ENCODE peak calls at places on chromosomes 16 and 17, in nine cellular contexts. E is heart left ventricle; D is right cardiac atrium; K is effector memory CD8-positive, alpha-beta T cell; T is stimulated activated naive CD8-positive, alpha-beta T cell treated with anti-CD3 and anti-CD28 coated beads, Interleukin-15, amount 100 ng/mL, for 72 hours; G is IMR-90; F is CD8-positive, alpha-beta T cell; Z is upper lobe of left lung; C is activated naive CD8-positive, alpha-beta T cell treated with anti-CD3 and anti-CD28 coated beads, Interleukin-2, amount 50 U/mL, for 24 hours. X is an unnamed sample.

GRCh38 chr16:57728336-57729181 is 7.0 kb upstream of the KATNB1 start:
- ATAC-seq in F (no peak), K (no peak), G (no peak), C (no peak), D (no peak), T (no peak), E (no peak), Z (no peak), X (peak; percentile 65)

GRCh38 chr16:9090101-9090959 is 1.1 kb upstream of the HAPSTR1 start:
- ATAC-seq in F (no peak), E (no peak), D (peak; percentile 5), T (peak; percentile 13), Z (peak; percentile 30), C (no peak), K (no peak), G (no peak), X (peak; percentile 7)

GRCh38 chr17:41959336-41960095 is 7.1 kb upstream of the CNP start:
- ATAC-seq in K (no peak), G (peak; percentile 75), C (no peak), Z (peak; percentile 35), F (no peak), D (peak; percentile 39), E (peak; percentile 59), T (no peak), X (no peak)

GRCh38 chr16:17289671-17290070 is 181.1 kb downstream of the XYLT1 start:
- ATAC-seq in E (no peak), F (no peak), G (no peak), D (no peak), Z (peak; percentile 68), T (no peak), C (no peak), K (no peak), X (no peak)

GRCh38 chr17:46182961-46183360 is 10.3 kb downstream of the KANSL1 start:
- ATAC-seq in G (peak; percentile 48), C (no peak), F (no peak), D (no peak), Z (no peak), T (peak; percentile 29), E (no peak), K (no peak), X (peak; percentile 39)

GRCh38 chr17:50583636-50584035 is 23.1 kb downstream of the CACNA1G start:
- ATAC-seq in Z (no peak), E (peak; percentile 91), K (no peak), F (no peak), C (no peak), T (no peak), G (no peak), D (peak; percentile 77), X (no peak)

GRCh38 chr17:31882571-31882970 is 18.9 kb downstream of the UTP6 start:
- ATAC-seq in D (no peak), T (no peak), E (no peak), K (no peak), G (no peak), C (no peak), Z (no peak), F (no peak), X (no peak)

GRCh38 chr17:5110816-5111215 is 862 bp downstream of the ZNF232 start:
- ATAC-seq in C (no peak), K (no peak), Z (no peak), D (no peak), G (no peak), F (no peak), T (no peak), E (no peak), X (no peak)

GRCh38 chr16:75322706-75323105 is 71.3 kb upstream of the BCAR1 start:
- ATAC-seq in Z (no peak), T (no peak), G (peak; percentile 51), K (no peak), D (no peak), E (no peak), C (no peak), F (no peak), X (no peak)

GRCh38 chr17:38907930-38908675 is 17.3 kb upstream of the LASP1NB start:
- ATAC-seq in F (no peak), K (no peak), C (no peak), D (no peak), E (peak; percentile 8), Z (no peak), T (peak; percentile 15), G (no peak), X (no peak)

GRCh38 chr17:71975331-71975801 is 145.5 kb upstream of the SOX9 start:
- ATAC-seq in C (no peak), F (no peak), E (peak; percentile 88), Z (peak; percentile 94), D (peak; percentile 93), T (no peak), G (peak; percentile 66), K (no peak), X (no peak)

GRCh38 chr16:57984443-57985203 is 13.7 kb upstream of the CNGB1 start:
- ATAC-seq in K (peak; percentile 97), G (peak; percentile 92), Z (peak; percentile 93), D (peak; percentile 95), C (peak; percentile 95), F (peak; percentile 96), E (peak; percentile 90), T (peak; percentile 95), X (peak; percentile 98)

GRCh38 chr17:44293509-44294226 is 14.7 kb upstream of the RUNDC3A start:
- ATAC-seq in E (no peak), C (no peak), G (no peak), T (peak; percentile 78), F (no peak), K (peak; percentile 47), D (no peak), Z (no peak), X (peak; percentile 73)

GRCh38 chr17:50638572-50638850 is 3.8 kb downstream of the ABCC3 start:
- ATAC-seq in Z (no peak), F (no peak), D (no peak), E (no peak), C (no peak), K (no peak), G (peak; percentile 1), T (no peak), X (no peak)

GRCh38 chr16:57000271-57001025 is 11.1 kb downstream of the NLRC5 start:
- ATAC-seq in E (peak; percentile 95), D (peak; percentile 76), K (peak; percentile 45), C (peak; percentile 93), Z (peak; percentile 78), T (peak; percentile 87), G (peak; percentile 93), F (peak; percentile 65), X (peak; percentile 89)

GRCh38 chr16:19783363-19783762 is 65.3 kb downstream of the IQCK start:
- ATAC-seq in Z (peak; percentile 57), E (peak; percentile 45), F (no peak), D (peak; percentile 44), T (no peak), G (no peak), C (no peak), K (no peak), X (no peak)

GRCh38 chr16:27449434-27450188 is 47.6 kb downstream of the IL21R start:
- ATAC-seq in T (peak; percentile 83), C (peak; percentile 78), G (no peak), F (peak; percentile 60), K (peak; percentile 73), D (no peak), E (peak; percentile 70), Z (peak; percentile 15), X (peak; percentile 79)

GRCh38 chr16:66598111-66598510 is 6.4 kb upstream of the CMTM3 start:
- ATAC-seq in G (no peak), K (no peak), Z (no peak), E (no peak), D (no peak), F (peak; percentile 58), C (peak; percentile 69), T (peak; percentile 75), X (peak; percentile 61)

GRCh38 chr16:46688101-46688656 is 799 bp downstream of the VPS35 start:
- ATAC-seq in T (no peak), K (no peak), D (no peak), G (no peak), C (no peak), E (no peak), Z (peak; percentile 41), F (no peak), X (no peak)